ENCODE peak calls at places on chromosomes 2 and 18, in ten cellular contexts. O is cardiac muscle cell; X is cerebellum; E is RPMI8226; N is T-cell; P is thyroid gland; Z is CD8-positive, alpha-beta memory T cell; C is NCI-H226; H is GM12891; W is GM13977. U is an unnamed sample.

GRCh38 chr18:10755855-10756254 is 230.0 kb downstream of the NAPG start:
- DNase-seq in O (no peak), X (no peak), E (no peak), N (no peak), P (no peak), Z (no peak), C (no peak), H (no peak), W (no peak), U (no peak)

GRCh38 chr2:21022792-21023367 is 21.0 kb downstream of the APOB start:
- DNase-seq in O (no peak), X (no peak), E (no peak), N (no peak), P (no peak), Z (no peak), C (no peak), H (no peak), W (no peak), U (no peak)

GRCh38 chr2:226796012-226796839 is 3.4 kb downstream of the IRS1 start:
- DNase-seq in O (no peak), X (no peak), E (no peak), N (no peak), P (peak), Z (no peak), C (no peak), H (no peak), W (no peak), U (peak)

GRCh38 chr18:24514439-24514838 is 54.0 kb downstream of the HRH4 start:
- DNase-seq in O (peak), X (no peak), E (peak), N (no peak), P (no peak), Z (no peak), C (peak), H (peak), W (peak), U (peak)

GRCh38 chr2:176093145-176093888 is 796 bp downstream of the HOXD13 start:
- DNase-seq in O (no peak), X (no peak), E (no peak), N (no peak), P (no peak), Z (no peak), C (no peak), H (no peak), W (no peak), U (no peak)

GRCh38 chr2:61340242-61340641 is 130.6 kb downstream of the USP34 start:
- DNase-seq in O (peak), X (no peak), E (no peak), N (no peak), P (no peak), Z (no peak), C (no peak), H (no peak), W (no peak), U (no peak)

GRCh38 chr2:240124651-240125030 is 11.5 kb downstream of the COPS9 start:
- DNase-seq in O (no peak), X (no peak), E (no peak), N (no peak), P (no peak), Z (no peak), C (no peak), H (no peak), W (no peak), U (no peak)

GRCh38 chr2:223618172-223619035 is 16.2 kb upstream of the SCG2 start:
- DNase-seq in O (no peak), X (no peak), E (no peak), N (no peak), P (no peak), Z (no peak), C (no peak), H (no peak), W (no peak), U (no peak)

GRCh38 chr2:239239607-239240479 is 161.0 kb downstream of the HDAC4 start:
- DNase-seq in O (peak), X (peak), E (no peak), N (no peak), P (peak), Z (no peak), C (no peak), H (no peak), W (no peak), U (no peak)

GRCh38 chr2:100285691-100286090 is 36.6 kb downstream of the LONRF2 start:
- DNase-seq in O (peak), X (no peak), E (no peak), N (no peak), P (no peak), Z (no peak), C (peak), H (no peak), W (no peak), U (no peak)

GRCh38 chr2:12701786-12702660 is 14.7 kb upstream of the TRIB2 start:
- DNase-seq in O (no peak), X (no peak), E (no peak), N (no peak), P (no peak), Z (no peak), C (no peak), H (no peak), W (no peak), U (peak)

GRCh38 chr2:54331095-54331835 is 75.2 kb upstream of the TSPYL6 start:
- DNase-seq in O (no peak), X (peak), E (no peak), N (no peak), P (peak), Z (no peak), C (no peak), H (no peak), W (peak), U (no peak)

GRCh38 chr2:45046786-45047185 is 37.5 kb upstream of the SIX2 start:
- DNase-seq in O (peak), X (no peak), E (no peak), N (no peak), P (no peak), Z (no peak), C (peak), H (no peak), W (no peak), U (no peak)

GRCh38 chr2:45285791-45286390 is 276.6 kb upstream of the SIX2 start:
- DNase-seq in O (peak), X (no peak), E (no peak), N (no peak), P (no peak), Z (no peak), C (peak), H (no peak), W (no peak), U (no peak)

GRCh38 chr2:26850565-26850964 is 2.6 kb downstream of the DPYSL5 start:
- DNase-seq in O (no peak), X (no peak), E (peak), N (no peak), P (no peak), Z (no peak), C (no peak), H (no peak), W (no peak), U (no peak)

GRCh38 chr18:44876024-44876423 is 195.3 kb downstream of the SETBP1 start:
- DNase-seq in O (no peak), X (no peak), E (no peak), N (no peak), P (no peak), Z (no peak), C (no peak), H (no peak), W (no peak), U (no peak)

GRCh38 chr2:166632616-166633015 is 138.6 kb upstream of the SCN7A start:
- DNase-seq in O (peak), X (no peak), E (peak), N (no peak), P (no peak), Z (no peak), C (peak), H (no peak), W (no peak), U (no peak)

GRCh38 chr18:37450434-37451133 is 115.0 kb downstream of the CELF4 start:
- DNase-seq in O (peak), X (no peak), E (no peak), N (no peak), P (no peak), Z (no peak), C (no peak), H (no peak), W (no peak), U (no peak)

GRCh38 chr2:171965238-171965637 is 34.5 kb upstream of the METAP1D start:
- DNase-seq in O (no peak), X (no peak), E (no peak), N (no peak), P (no peak), Z (no peak), C (no peak), H (no peak), W (no peak), U (no peak)

GRCh38 chr2:25268136-25268535 is 73.6 kb downstream of the DNMT3A start:
- DNase-seq in O (no peak), X (no peak), E (no peak), N (no peak), P (no peak), Z (no peak), C (no peak), H (no peak), W (no peak), U (no peak)

GRCh38 chr2:148901142-148901541 is 26.1 kb downstream of the KIF5C start:
- DNase-seq in O (no peak), X (no peak), E (no peak), N (no peak), P (peak), Z (no peak), C (no peak), H (no peak), W (no peak), U (no peak)

GRCh38 chr2:161136696-161137324 is 23.4 kb upstream of the TANK start:
- DNase-seq in O (peak), X (no peak), E (no peak), N (peak), P (no peak), Z (no peak), C (no peak), H (no peak), W (peak), U (no peak)

GRCh38 chr2:1605102-1605501 is 139.2 kb downstream of the PXDN start:
- DNase-seq in O (peak), X (peak), E (no peak), N (no peak), P (no peak), Z (no peak), C (no peak), H (no peak), W (no peak), U (no peak)

GRCh38 chr18:78893396-78894305 is 86.0 kb upstream of the SALL3 start:
- DNase-seq in O (no peak), X (no peak), E (no peak), N (no peak), P (no peak), Z (no peak), C (no peak), H (no peak), W (no peak), U (no peak)

GRCh38 chr2:199303814-199304213 is 153.9 kb downstream of the SATB2 start:
- DNase-seq in O (peak), X (no peak), E (no peak), N (no peak), P (no peak), Z (no peak), C (peak), H (no peak), W (no peak), U (peak)

GRCh38 chr2:70679244-70679643 is 88.8 kb downstream of the ADD2 start:
- DNase-seq in O (peak), X (no peak), E (no peak), N (no peak), P (no peak), Z (no peak), C (no peak), H (no peak), W (no peak), U (no peak)

GRCh38 chr2:233705911-233706506 is 6.7 kb upstream of the UGT1A5 start:
- DNase-seq in O (peak), X (no peak), E (no peak), N (no peak), P (peak), Z (no peak), C (peak), H (no peak), W (no peak), U (peak)

GRCh38 chr2:95023222-95023597 is 2.3 kb upstream of the MAL start:
- DNase-seq in O (no peak), X (no peak), E (peak), N (peak), P (peak), Z (no peak), C (no peak), H (no peak), W (peak), U (no peak)

GRCh38 chr2:133952896-133953295 is 301.0 kb upstream of the MGAT5 start:
- DNase-seq in O (no peak), X (no peak), E (peak), N (no peak), P (no peak), Z (no peak), C (no peak), H (no peak), W (no peak), U (no peak)

GRCh38 chr18:76412010-76412817 is 82.8 kb downstream of the ZNF516 start:
- DNase-seq in O (peak), X (no peak), E (no peak), N (no peak), P (no peak), Z (no peak), C (no peak), H (no peak), W (no peak), U (no peak)

GRCh38 chr2:42844901-42845685 is 52.7 kb upstream of the HAAO start:
- DNase-seq in O (no peak), X (no peak), E (no peak), N (no peak), P (no peak), Z (no peak), C (no peak), H (no peak), W (no peak), U (peak)

GRCh38 chr2:214808961-214809750 is at the start of gene BARD1:
- DNase-seq in O (peak), X (no peak), E (peak), N (peak), P (peak), Z (peak), C (peak), H (peak), W (peak), U (peak)

GRCh38 chr2:238237441-238237840 is 2.4 kb downstream of the HES6 start:
- DNase-seq in O (no peak), X (no peak), E (no peak), N (no peak), P (no peak), Z (no peak), C (no peak), H (no peak), W (no peak), U (no peak)

U was measured in foreskin keratinocyte.